ENCODE peak calls at places on chromosomes 7 and 10, in five cellular contexts. S is glomerular endothelial cell, W is cardiac muscle cell, K is NCI-H1092 treated with DMSO at 0.1 percent for 48 hours, A is NCI-H1417 treated with DMSO at 0.1 percent for 48 hours. O is an unnamed sample.

GRCh38 chr7:18306696-18307095 is 188.9 kb upstream of the HDAC9 start:
- DNase-seq in W (no peak), S (no peak), A (no peak), K (no peak), O (no peak)

GRCh38 chr7:104971290-104972071 is 42.5 kb upstream of the KMT2E start:
- DNase-seq in W (no peak), A (no peak), S (no peak), K (peak; percentile 58), O (no peak)

GRCh38 chr7:64654796-64655548 is 11.0 kb upstream of the ZNF107 start:
- DNase-seq in W (no peak), S (no peak), A (no peak), K (no peak), O (no peak)

GRCh38 chr7:143477501-143478150 is at the start of gene TAS2R41:
- DNase-seq in A (no peak), S (no peak), W (no peak), K (no peak), O (no peak)

GRCh38 chr10:70685461-70685911 is 13.2 kb downstream of the ADAMTS14 start:
- DNase-seq in S (no peak), K (no peak), W (peak; percentile 27), A (no peak), O (no peak)

GRCh38 chr10:10925667-10926066 is 92.0 kb upstream of the CELF2 start:
- DNase-seq in K (no peak), W (no peak), S (no peak), A (no peak), O (no peak)

GRCh38 chr10:44125879-44126675 is 258.8 kb downstream of the CXCL12 start:
- DNase-seq in S (no peak), W (no peak), K (no peak), A (no peak), O (no peak)

GRCh38 chr7:112411186-112411795 is 39.0 kb upstream of the IFRD1 start:
- DNase-seq in S (no peak), W (peak; percentile 25), A (no peak), K (peak; percentile 37), O (peak; percentile 8)

GRCh38 chr10:76025124-76025477 is 593.7 kb downstream of the LRMDA start:
- DNase-seq in K (no peak), A (no peak), W (no peak), S (no peak), O (no peak)

GRCh38 chr10:20768849-20769248 is 128.3 kb downstream of the NEBL start:
- DNase-seq in A (no peak), K (no peak), S (no peak), W (peak; percentile 68), O (peak; percentile 14)

GRCh38 chr7:157355784-157356511 is 19.1 kb downstream of the DNAJB6 start:
- DNase-seq in S (no peak), K (no peak), W (peak; percentile 30), A (no peak), O (no peak)

GRCh38 chr7:40836218-40836617 is 701.4 kb downstream of the SUGCT start:
- DNase-seq in K (no peak), W (no peak), S (no peak), A (no peak), O (no peak)

GRCh38 chr7:112064627-112065385 is 141.4 kb downstream of the DOCK4 start:
- DNase-seq in S (no peak), A (no peak), K (no peak), W (no peak), O (no peak)

GRCh38 chr7:1814089-1814811 is 144.2 kb downstream of the ELFN1 start:
- DNase-seq in A (no peak), W (no peak), K (no peak), S (no peak), O (no peak)

GRCh38 chr10:33103980-33104379 is 145.9 kb upstream of the ITGB1 start:
- DNase-seq in A (no peak), W (no peak), K (no peak), S (no peak), O (no peak)

GRCh38 chr7:5452937-5453540 is 29.4 kb upstream of the TNRC18 start:
- DNase-seq in W (no peak), A (no peak), K (no peak), S (no peak), O (no peak)

GRCh38 chr10:1096287-1096889 is 40.2 kb downstream of the WDR37 start:
- DNase-seq in A (no peak), K (no peak), W (no peak), S (no peak), O (no peak)

GRCh38 chr10:13001041-13001886 is at the start of gene CCDC3:
- DNase-seq in K (peak; percentile 8), A (no peak), W (peak; percentile 70), S (no peak), O (no peak)

GRCh38 chr10:34121974-34122282 is 693.2 kb downstream of the PARD3 start:
- DNase-seq in A (no peak), S (no peak), W (no peak), K (no peak), O (no peak)

GRCh38 chr7:915291-916218 is 38.9 kb downstream of the ADAP1 start:
- DNase-seq in W (no peak), A (no peak), S (no peak), K (no peak), O (no peak)

GRCh38 chr10:102764340-102765257 is 20.9 kb downstream of the WBP1L start:
- DNase-seq in S (no peak), A (no peak), K (no peak), W (no peak), O (no peak)

GRCh38 chr10:124665558-124665957 is 78.6 kb downstream of the FAM53B start:
- DNase-seq in S (no peak), K (no peak), W (no peak), A (no peak), O (no peak)

GRCh38 chr7:42673951-42674350 is 237.9 kb downstream of the C7orf25 start:
- DNase-seq in S (no peak), A (no peak), K (no peak), W (peak; percentile 28), O (no peak)

GRCh38 chr7:78073470-78074382 is 275.2 kb downstream of the PHTF2 start:
- DNase-seq in A (peak; percentile 92), W (no peak), S (no peak), K (no peak), O (no peak)

GRCh38 chr7:94352854-94353253 is 41.8 kb upstream of the COL1A2 start:
- DNase-seq in K (no peak), W (no peak), S (no peak), A (no peak), O (no peak)

GRCh38 chr7:6403907-6404306 is 43.8 kb downstream of the DAGLB start:
- DNase-seq in K (no peak), W (no peak), S (no peak), A (no peak), O (no peak)

GRCh38 chr7:47404005-47404404 is 177.9 kb downstream of the TNS3 start:
- DNase-seq in W (no peak), K (no peak), S (no peak), A (no peak), O (no peak)

GRCh38 chr7:140126435-140127034 is 50.2 kb downstream of the KDM7A start:
- DNase-seq in A (no peak), S (no peak), K (no peak), W (no peak), O (no peak)

GRCh38 chr10:49369216-49370162 is 26.4 kb downstream of the DRGX start:
- DNase-seq in S (no peak), W (no peak), K (no peak), A (no peak), O (no peak)

GRCh38 chr10:62047960-62048383 is 146.5 kb downstream of the ARID5B start:
- DNase-seq in K (no peak), A (no peak), S (no peak), W (no peak), O (no peak)

GRCh38 chr7:30028749-30029635 is 780 bp downstream of the PLEKHA8 start:
- DNase-seq in A (no peak), K (no peak), W (peak; percentile 70), S (no peak), O (no peak)

O was measured in NCI-H446 treated with DMSO at 0.1 percent for 48 hours.